ENCODE peak calls at places on chromosomes 16 and 17, in seven cellular contexts. Q is fibroblast of lung, C is lung, K is mesendoderm, D is cardiac muscle cell, H is mammary epithelial cell, G is hepatocyte. J is an unnamed sample.

GRCh38 chr17:50033316-50033715 is 22.6 kb upstream of the ITGA3 start:
- DNase-seq in Q (peak), C (peak), K (no peak), D (peak), H (no peak), G (no peak), J (no peak)

GRCh38 chr16:86949116-86949515 is 368.1 kb downstream of the C16orf95 start:
- DNase-seq in Q (no peak), C (no peak), K (no peak), D (no peak), H (peak), G (no peak), J (no peak)

GRCh38 chr17:42692489-42692888 is 10.2 kb downstream of the CNTNAP1 start:
- DNase-seq in Q (no peak), C (no peak), K (no peak), D (no peak), H (no peak), G (no peak), J (no peak)

GRCh38 chr16:47631131-47631530 is 170.0 kb downstream of the PHKB start:
- DNase-seq in Q (no peak), C (no peak), K (no peak), D (no peak), H (no peak), G (no peak), J (no peak)

GRCh38 chr16:89170346-89171215 is 967 bp upstream of the CDH15 start:
- DNase-seq in Q (no peak), C (peak), K (peak), D (no peak), H (no peak), G (peak), J (peak)

GRCh38 chr17:74737299-74738050 is 419 bp downstream of the RAB37 start:
- DNase-seq in Q (no peak), C (no peak), K (peak), D (peak), H (no peak), G (peak), J (peak)

GRCh38 chr17:47218896-47219430 is 9.8 kb downstream of the MYL4 start:
- DNase-seq in Q (no peak), C (no peak), K (peak), D (no peak), H (no peak), G (no peak), J (no peak)

GRCh38 chr17:15893333-15894024 is 51.5 kb upstream of the ADORA2B start:
- DNase-seq in Q (peak), C (no peak), K (peak), D (peak), H (no peak), G (no peak), J (no peak)

GRCh38 chr16:8644513-8645140 is 23.1 kb downstream of the METTL22 start:
- DNase-seq in Q (no peak), C (peak), K (no peak), D (no peak), H (no peak), G (no peak), J (no peak)

GRCh38 chr16:88381820-88382451 is 823 bp upstream of the ZNF469 start:
- DNase-seq in Q (no peak), C (no peak), K (no peak), D (no peak), H (no peak), G (no peak), J (no peak)

GRCh38 chr16:89574681-89575246 is 794 bp upstream of the CPNE7 start:
- DNase-seq in Q (peak), C (no peak), K (peak), D (peak), H (peak), G (peak), J (no peak)

GRCh38 chr17:72373910-72374741 is 253.3 kb downstream of the SOX9 start:
- DNase-seq in Q (no peak), C (no peak), K (no peak), D (peak), H (no peak), G (peak), J (peak)

GRCh38 chr17:49574283-49574892 is 1.3 kb upstream of the NXPH3 start:
- DNase-seq in Q (no peak), C (no peak), K (no peak), D (no peak), H (no peak), G (no peak), J (no peak)

GRCh38 chr17:33484559-33484958 is 191.5 kb upstream of the ASIC2 start:
- DNase-seq in Q (no peak), C (no peak), K (no peak), D (no peak), H (no peak), G (no peak), J (no peak)

GRCh38 chr17:75642221-75643032 is 9.2 kb downstream of the SMIM5 start:
- DNase-seq in Q (no peak), C (no peak), K (no peak), D (no peak), H (peak), G (no peak), J (no peak)

GRCh38 chr16:14029658-14030057 is 41.5 kb upstream of the MRTFB start:
- DNase-seq in Q (no peak), C (no peak), K (no peak), D (no peak), H (no peak), G (no peak), J (no peak)

GRCh38 chr16:30004811-30005242 is 6.0 kb downstream of the DOC2A start:
- DNase-seq in Q (no peak), C (no peak), K (no peak), D (no peak), H (no peak), G (no peak), J (peak)

GRCh38 chr17:49696233-49696761 is 11.5 kb downstream of the SLC35B1 start:
- DNase-seq in Q (no peak), C (no peak), K (no peak), D (no peak), H (no peak), G (no peak), J (no peak)

GRCh38 chr16:48963306-48963705 is 318.3 kb downstream of the CBLN1 start:
- DNase-seq in Q (peak), C (no peak), K (peak), D (no peak), H (peak), G (peak), J (peak)

GRCh38 chr17:8187517-8188407 is 2.2 kb downstream of the BORCS6 start:
- DNase-seq in Q (peak), C (peak), K (peak), D (peak), H (peak), G (peak), J (peak)

GRCh38 chr16:7352114-7352513 is 19.5 kb downstream of the RBFOX1 start:
- DNase-seq in Q (no peak), C (no peak), K (no peak), D (no peak), H (no peak), G (no peak), J (no peak)

GRCh38 chr16:84806256-84806889 is 13.4 kb upstream of the CRISPLD2 start:
- DNase-seq in Q (peak), C (no peak), K (no peak), D (peak), H (no peak), G (peak), J (no peak)

GRCh38 chr16:852451-853185 is 52.1 kb upstream of the GNG13 start:
- DNase-seq in Q (no peak), C (no peak), K (no peak), D (no peak), H (no peak), G (no peak), J (no peak)

GRCh38 chr16:51540259-51540658 is 389.2 kb upstream of the SALL1 start:
- DNase-seq in Q (peak), C (no peak), K (no peak), D (no peak), H (peak), G (no peak), J (no peak)

GRCh38 chr17:32831627-32832243 is 45.2 kb downstream of the MYO1D start:
- DNase-seq in Q (no peak), C (no peak), K (no peak), D (no peak), H (no peak), G (no peak), J (no peak)

GRCh38 chr16:89599451-89599858 is 14.0 kb upstream of the DPEP1 start:
- DNase-seq in Q (no peak), C (no peak), K (peak), D (no peak), H (peak), G (peak), J (peak)

GRCh38 chr17:1532836-1533602 is 16.6 kb upstream of the INPP5K start:
- DNase-seq in Q (peak), C (no peak), K (peak), D (peak), H (no peak), G (no peak), J (peak)

GRCh38 chr16:88368994-88369393 is 13.8 kb upstream of the ZNF469 start:
- DNase-seq in Q (no peak), C (no peak), K (no peak), D (no peak), H (no peak), G (no peak), J (no peak)

GRCh38 chr17:1006054-1006453 is 9.1 kb downstream of the TIMM22 start:
- DNase-seq in Q (no peak), C (no peak), K (no peak), D (no peak), H (no peak), G (no peak), J (no peak)

GRCh38 chr16:9099131-9099625 is 7.7 kb downstream of the HAPSTR1 start:
- DNase-seq in Q (no peak), C (peak), K (no peak), D (no peak), H (peak), G (no peak), J (no peak)

GRCh38 chr17:50279181-50279526 is 4.9 kb downstream of the TMEM92 start:
- DNase-seq in Q (no peak), C (no peak), K (no peak), D (no peak), H (peak), G (no peak), J (no peak)

GRCh38 chr17:79921411-79922160 is 82.3 kb upstream of the CBX4 start:
- DNase-seq in Q (no peak), C (no peak), K (no peak), D (no peak), H (no peak), G (no peak), J (no peak)

GRCh38 chr16:63581560-63581959 is 1540.3 kb downstream of the CDH11 start:
- DNase-seq in Q (no peak), C (no peak), K (no peak), D (peak), H (no peak), G (no peak), J (no peak)

GRCh38 chr16:75494696-75495601 is at the start of gene CHST6:
- DNase-seq in Q (no peak), C (no peak), K (peak), D (peak), H (peak), G (peak), J (no peak)

GRCh38 chr16:62408760-62409159 is 372.5 kb upstream of the CDH8 start:
- DNase-seq in Q (no peak), C (no peak), K (peak), D (no peak), H (no peak), G (peak), J (no peak)

DNA sequence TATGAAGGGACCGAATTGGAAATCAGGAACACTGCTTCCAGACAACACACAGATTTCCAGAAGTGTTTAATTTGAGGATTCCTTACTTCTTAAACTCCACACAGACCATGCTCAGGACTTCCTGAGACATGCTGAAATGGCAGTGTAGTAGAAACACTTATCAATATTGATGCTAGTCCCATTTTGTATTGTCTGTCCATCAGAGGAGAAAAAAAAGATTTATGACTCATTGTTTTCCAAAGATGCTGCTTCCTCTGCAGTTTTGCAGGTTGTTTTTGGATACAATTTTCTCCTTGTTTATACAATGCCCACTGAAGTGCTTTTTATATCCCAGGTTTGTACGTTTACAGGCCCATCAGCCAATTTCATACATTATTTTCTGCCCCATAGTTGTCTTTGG is 68.3 kb upstream of the TANC2 start:
- DNase-seq in Q (no peak), C (no peak), K (no peak), D (no peak), H (no peak), G (no peak), J (no peak)
- H3K4me3 ChIP-seq in Q (no peak), C (no peak), K (no peak), D (no peak), H (no peak), G (no peak), J (no peak)

GRCh38 chr16:56264609-56264972 is 73.3 kb downstream of the GNAO1 start:
- DNase-seq in Q (no peak), C (no peak), K (no peak), D (no peak), H (no peak), G (no peak), J (no peak)

GRCh38 chr16:56260378-56260987 is 69.2 kb downstream of the GNAO1 start:
- DNase-seq in Q (no peak), C (no peak), K (peak), D (no peak), H (no peak), G (no peak), J (no peak)

GRCh38 chr16:56262879-56263245 is 71.6 kb downstream of the GNAO1 start:
- DNase-seq in Q (no peak), C (no peak), K (no peak), D (no peak), H (no peak), G (no peak), J (no peak)

GRCh38 chr16:56263711-56264608 is 72.7 kb downstream of the GNAO1 start:
- DNase-seq in Q (no peak), C (no peak), K (peak), D (no peak), H (no peak), G (peak), J (peak)

DNA sequence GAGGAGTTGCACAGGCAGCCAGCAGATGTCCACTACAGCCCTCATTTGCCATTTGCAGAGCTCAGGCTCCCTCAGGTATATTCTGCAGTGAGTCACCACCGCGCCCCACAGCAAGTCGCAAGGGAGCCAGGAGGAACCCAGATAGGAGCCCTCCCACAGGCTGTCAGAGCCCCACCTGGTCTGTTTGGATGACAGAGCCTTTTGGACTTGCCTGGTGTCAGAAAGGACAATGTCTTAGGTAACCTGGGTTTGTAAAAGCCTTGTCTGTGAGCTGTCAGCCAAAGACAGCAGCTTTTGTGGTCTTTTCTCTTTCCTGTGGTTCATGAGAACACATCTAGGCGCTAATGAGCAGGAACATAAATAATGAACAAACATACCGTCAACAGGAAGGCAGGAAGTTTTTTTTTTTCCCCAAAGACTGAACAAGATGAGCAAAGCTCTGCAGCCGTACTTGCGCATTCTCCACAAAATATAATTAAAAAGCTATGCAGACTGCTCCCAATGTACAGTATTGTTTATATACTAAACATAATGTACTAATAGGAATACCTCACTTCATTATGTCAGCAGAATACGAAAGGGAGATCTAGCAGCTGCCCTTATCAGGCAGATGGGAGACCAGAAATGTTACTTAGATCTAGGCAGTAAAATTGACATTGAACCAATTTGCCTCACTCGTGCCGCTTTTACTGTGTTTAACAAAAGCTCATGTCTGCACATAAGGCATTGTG is 71.0 kb downstream of the GNAO1 start:
- DNase-seq in Q (no peak), C (no peak), K (no peak), D (no peak), H (peak), G (peak), J (no peak)
- H3K27ac ChIP-seq in Q (no peak), C (no peak), K (no peak), D (no peak), H (no peak), G (peak), J (no peak)

GRCh38 chr17:62062313-62062712 is 2.8 kb downstream of the MED13 start:
- DNase-seq in Q (peak), C (no peak), K (no peak), D (peak), H (peak), G (no peak), J (no peak)
- H3K4me3 ChIP-seq in Q (peak), C (no peak), K (no peak), D (peak), H (no peak), G (peak), J (no peak)

DNA sequence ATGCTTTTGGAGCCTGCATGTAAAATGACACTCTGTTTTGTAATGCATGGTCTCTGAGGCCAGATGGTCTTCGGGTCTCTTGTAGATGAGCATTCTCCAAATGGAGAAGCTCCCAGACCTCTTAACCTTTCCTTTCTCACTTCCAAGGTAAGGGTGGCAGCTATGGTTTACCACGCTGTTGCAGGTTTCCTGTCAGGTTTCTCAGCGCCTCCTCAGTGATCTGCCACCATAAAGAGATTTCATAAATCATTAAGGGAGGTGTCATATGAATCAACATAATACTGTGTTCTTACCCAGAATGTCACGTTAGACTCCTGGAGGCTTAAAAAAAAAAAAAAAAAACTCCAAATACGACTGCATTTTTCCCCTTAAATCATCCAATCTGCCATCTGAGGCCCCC is 787.4 kb upstream of the EEF2KMT start:
- DNase-seq in Q (no peak), C (no peak), K (no peak), D (no peak), H (no peak), G (no peak), J (no peak)
- H3K27ac ChIP-seq in Q (no peak), C (no peak), K (no peak), D (no peak), H (no peak), G (no peak), J (no peak)

GRCh38 chr17:18187226-18187625 is 3.6 kb downstream of the ALKBH5 start:
- DNase-seq in Q (no peak), C (no peak), K (no peak), D (peak), H (peak), G (no peak), J (no peak)

GRCh38 chr17:18184143-18185007 is 747 bp downstream of the ALKBH5 start:
- DNase-seq in Q (peak), C (peak), K (peak), D (peak), H (peak), G (peak), J (peak)

GRCh38 chr17:18185832-18186231 is 2.2 kb downstream of the ALKBH5 start:
- DNase-seq in Q (peak), C (no peak), K (no peak), D (no peak), H (no peak), G (no peak), J (no peak)

GRCh38 chr17:18186271-18186982 is 2.8 kb downstream of the ALKBH5 start:
- DNase-seq in Q (peak), C (no peak), K (no peak), D (peak), H (no peak), G (no peak), J (no peak)

GRCh38 chr17:18185391-18185790 is 1.8 kb downstream of the ALKBH5 start:
- DNase-seq in Q (peak), C (no peak), K (peak), D (peak), H (no peak), G (no peak), J (no peak)
- H3K4me3 ChIP-seq in Q (peak), C (no peak), K (peak), D (peak), H (peak), G (peak), J (peak)

DNA sequence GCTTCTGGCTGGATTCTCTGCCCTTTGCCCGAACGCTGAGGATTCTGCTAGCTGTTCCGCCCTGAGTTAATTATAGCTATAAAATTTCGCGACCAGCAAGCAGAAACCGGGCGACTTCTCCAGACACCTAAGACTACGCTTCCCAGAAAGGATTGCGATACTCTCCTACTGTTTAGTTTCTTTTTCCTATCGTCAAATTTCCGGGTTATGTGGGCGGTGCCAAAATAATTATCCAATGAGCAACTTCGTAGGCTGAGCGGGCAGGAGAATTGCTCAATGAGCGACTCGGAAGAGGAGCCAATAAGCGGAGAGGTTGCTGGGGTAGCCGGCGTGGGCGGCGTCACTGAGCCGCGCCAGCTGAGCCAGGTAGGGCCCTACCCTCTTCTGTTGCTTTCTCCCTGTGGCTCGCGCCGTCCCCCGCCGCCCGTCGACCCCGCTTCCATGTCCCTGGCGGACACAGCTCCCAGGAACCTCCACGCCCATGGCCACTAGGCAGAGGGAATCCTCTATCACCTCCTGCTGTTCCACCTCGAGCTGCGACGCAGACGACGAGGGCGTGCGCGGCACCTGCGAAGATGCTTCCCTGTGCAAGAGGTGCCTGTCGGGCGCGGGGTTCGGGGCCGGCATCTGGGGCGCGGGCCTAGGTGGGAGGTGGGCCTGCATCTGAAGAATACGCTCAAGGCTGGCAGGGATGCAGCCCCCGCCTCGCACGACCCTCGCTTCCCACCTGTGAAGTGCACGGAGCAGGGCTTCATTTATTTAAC is at the start of gene LCMT1:
- DNase-seq in Q (peak), C (peak), K (peak), D (peak), H (peak), G (peak), J (peak)
- H3K27ac ChIP-seq in Q (peak), C (peak), K (peak), D (peak), H (peak), G (peak), J (peak)

DNA sequence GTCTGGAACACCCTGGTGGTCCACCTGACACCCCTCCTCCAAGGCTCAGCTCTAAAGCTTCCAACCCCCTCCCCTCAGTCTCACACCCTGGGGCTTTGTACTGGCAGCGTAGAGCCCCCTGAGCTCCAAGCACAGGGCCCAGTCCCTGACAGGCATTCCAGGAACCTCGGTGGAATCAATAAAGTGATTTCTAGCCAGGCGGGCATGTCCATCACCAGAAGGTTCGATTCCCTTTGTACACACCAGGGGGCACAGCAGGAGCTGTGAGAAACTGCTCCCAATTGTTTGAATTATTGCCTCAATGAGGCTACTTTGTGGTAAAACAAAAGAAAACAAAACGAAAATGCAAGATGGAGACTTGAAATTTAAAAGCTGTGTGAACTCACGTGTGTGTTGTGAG is 51.8 kb downstream of the SMPD3 start:
- DNase-seq in Q (peak), C (peak), K (no peak), D (peak), H (peak), G (peak), J (peak)
- H3K4me3 ChIP-seq in Q (no peak), C (no peak), K (no peak), D (no peak), H (no peak), G (no peak), J (no peak)

J was measured in WERI-Rb-1.